ENCODE peak calls at places on chromosomes 12 and 14, in four cellular contexts. T is NCI-H1436, R is smooth muscle cell of the brain vasculature, B is amniotic stem cell. H is an unnamed sample.

GRCh38 chr12:22100952-22101748 is 55.1 kb downstream of the CMAS start:
- DNase-seq in T (no peak), R (no peak), B (no peak), H (peak)

GRCh38 chr12:56954057-56954577 is 3.3 kb downstream of the RDH16 start:
- DNase-seq in T (no peak), R (no peak), B (no peak), H (no peak)

GRCh38 chr12:102427542-102427923 is 52.8 kb downstream of the IGF1 start:
- DNase-seq in T (no peak), R (no peak), B (no peak), H (peak)

GRCh38 chr12:128797119-128798118 is 26.3 kb downstream of the SLC15A4 start:
- DNase-seq in T (no peak), R (no peak), B (no peak), H (no peak)

GRCh38 chr14:44204061-44204815 is 302.8 kb downstream of the FSCB start:
- DNase-seq in T (no peak), R (no peak), B (no peak), H (no peak)

GRCh38 chr14:34507459-34507858 is 32.0 kb downstream of the EAPP start:
- DNase-seq in T (no peak), R (no peak), B (no peak), H (no peak)

GRCh38 chr12:94649349-94650142 is 811 bp downstream of the TMCC3 start:
- DNase-seq in T (peak), R (no peak), B (no peak), H (peak)

GRCh38 chr12:68559984-68560822 is 50.5 kb upstream of the RAP1B start:
- DNase-seq in T (no peak), R (no peak), B (no peak), H (no peak)

GRCh38 chr14:74582910-74583581 is 29.0 kb downstream of the LTBP2 start:
- DNase-seq in T (no peak), R (no peak), B (no peak), H (no peak)

GRCh38 chr14:23483216-23483854 is 13.8 kb downstream of the NGDN start:
- DNase-seq in T (peak), R (no peak), B (no peak), H (no peak)

H was measured in right lobe of liver.